ENCODE peak calls at places on chromosome 14, in nine cellular contexts. S is PC-9, P is psoas muscle, B is PC-3, V is endothelial cell of umbilical vein, W is cardiac fibroblast, M is gastrocnemius medialis, Y is esophagus squamous epithelium, X is BJ. T is an unnamed sample.
A peak's percentile ranks its signal among the peaks of the same experiment; 100 is the strongest.

GRCh38 chr14:96166475-96167223 is 38.0 kb upstream of the BDKRB2 start:
- DNase-seq in B (no peak), S (no peak), P (no peak), V (no peak), Y (no peak), W (no peak), X (no peak), M (no peak), T (no peak)

GRCh38 chr14:34081126-34081575 is 130.3 kb upstream of the EGLN3 start:
- DNase-seq in W (no peak), B (peak; percentile 21), M (no peak), V (no peak), P (no peak), Y (no peak), X (no peak), S (no peak), T (no peak)

GRCh38 chr14:68574906-68575305 is 218.0 kb downstream of the ZFP36L1 start:
- DNase-seq in S (no peak), Y (no peak), P (no peak), M (no peak), W (peak; percentile 51), V (no peak), B (peak; percentile 12), X (no peak), T (no peak)

GRCh38 chr14:67417633-67418032 is 5.7 kb upstream of the PLEK2 start:
- DNase-seq in B (no peak), S (peak; percentile 48), Y (no peak), M (no peak), V (no peak), W (peak; percentile 23), X (no peak), P (no peak), T (no peak)

GRCh38 chr14:32473476-32473875 is 144.4 kb downstream of the AKAP6 start:
- DNase-seq in X (peak; percentile 86), Y (no peak), P (peak; percentile 68), S (peak; percentile 93), V (no peak), W (peak; percentile 38), B (peak; percentile 90), M (peak; percentile 56), T (peak; percentile 75)

GRCh38 chr14:104294983-104295680 is 156.7 kb downstream of the KIF26A start:
- DNase-seq in X (no peak), P (peak; percentile 33), V (no peak), Y (no peak), B (no peak), M (no peak), W (no peak), S (no peak), T (no peak)

GRCh38 chr14:105249175-105250007 is 1.1 kb downstream of the BTBD6 start:
- DNase-seq in S (no peak), W (peak; percentile 34), Y (no peak), P (peak; percentile 69), B (peak; percentile 35), V (peak; percentile 42), M (no peak), X (no peak), T (peak; percentile 22)

GRCh38 chr14:85090681-85091080 is 439.3 kb upstream of the FLRT2 start:
- DNase-seq in W (peak; percentile 11), X (no peak), V (no peak), P (no peak), B (no peak), S (no peak), Y (no peak), M (no peak), T (no peak)

GRCh38 chr14:63853831-63854293 is 1.1 kb downstream of the SYNE2 start:
- DNase-seq in Y (no peak), X (no peak), M (peak; percentile 48), W (peak; percentile 63), P (peak; percentile 65), S (peak; percentile 75), V (peak; percentile 80), B (peak; percentile 73), T (no peak)

GRCh38 chr14:61870163-61870562 is 107.9 kb downstream of the SNAPC1 start:
- DNase-seq in M (no peak), B (no peak), S (no peak), Y (no peak), W (no peak), P (no peak), V (no peak), X (no peak), T (no peak)

GRCh38 chr14:69580009-69580577 is 5.4 kb upstream of the CCDC177 start:
- DNase-seq in B (peak; percentile 78), V (peak; percentile 36), P (no peak), S (peak; percentile 95), Y (no peak), W (peak; percentile 99), X (no peak), M (no peak), T (no peak)

DNA sequence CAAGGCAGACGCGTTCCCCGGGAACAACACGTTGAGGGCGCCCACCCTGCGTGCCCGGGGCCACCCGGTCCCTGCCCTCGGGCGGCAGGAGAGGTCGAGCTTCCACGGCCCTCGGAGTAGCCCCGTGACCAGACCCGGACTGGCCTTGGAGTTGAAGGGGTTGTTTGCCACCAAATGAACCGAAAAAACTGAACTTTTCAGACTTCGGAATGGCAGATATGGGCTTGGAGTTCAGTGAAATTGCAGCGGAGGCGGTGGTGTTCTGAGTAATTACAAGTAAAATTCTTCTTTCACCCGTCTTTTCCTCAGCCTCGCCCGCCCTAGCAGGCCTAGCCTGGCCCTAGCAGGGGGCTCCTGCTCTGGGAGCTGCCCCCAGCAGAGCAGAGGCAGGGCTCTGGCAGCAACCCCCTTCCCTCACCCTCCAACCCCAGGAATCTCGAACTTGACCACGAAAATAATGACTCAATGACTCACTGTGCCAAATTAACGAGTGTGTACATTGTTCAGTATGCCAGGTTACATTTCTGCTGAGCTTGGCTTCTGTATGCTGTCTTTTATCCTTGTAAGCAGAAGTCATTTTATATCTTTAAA is 1.1 kb downstream of the PAPLN start:
- DNase-seq in M (no peak), W (peak; percentile 75), S (peak; percentile 59), Y (no peak), P (no peak), V (peak; percentile 63), X (no peak), B (peak; percentile 90), T (peak; percentile 75)
- H3K4me3 ChIP-seq in M (peak overlapping the region; percentile 52), W (peak overlapping the region; percentile 56), S (no peak overlapping the region), Y (peak overlapping the region; percentile 50), P (peak overlapping the region; percentile 63), V (peak overlapping the region; percentile 44), X (peak overlapping the region; percentile 25), B (peak overlapping the region; percentile 62), T (peak overlapping the region; percentile 52)

DNA sequence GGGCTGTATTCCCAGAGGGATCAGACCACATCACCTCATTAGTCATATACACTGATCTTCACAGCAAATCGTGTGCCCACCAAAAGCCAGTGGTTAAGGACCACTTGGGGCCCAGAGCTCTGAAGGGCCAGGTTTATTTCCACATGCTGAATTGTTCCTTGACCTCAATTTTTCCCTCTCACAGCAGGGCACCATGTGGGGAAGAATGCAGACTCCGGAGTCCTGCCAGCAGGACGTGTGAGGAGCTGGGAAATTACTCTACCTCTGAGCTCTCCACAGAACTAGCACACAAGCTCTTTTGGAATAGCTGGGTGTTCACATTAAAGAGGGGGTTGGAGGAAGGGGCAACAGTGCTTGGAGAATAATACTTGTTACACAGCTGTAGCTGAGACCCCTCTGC is 57.6 kb upstream of the SEL1L start:
- DNase-seq in X (no peak), B (no peak), Y (no peak), S (no peak), V (no peak), W (no peak), P (no peak), M (no peak), T (no peak)
- TF ChIP-seq CTCF in X (no peak), B (no peak), Y (no peak), S (no peak), V (no peak), W (no peak), P (no peak), M (no peak), T (no peak)

GRCh38 chr14:97703006-97703760 is 906.0 kb downstream of the VRK1 start:
- DNase-seq in X (no peak), M (no peak), V (no peak), P (no peak), S (no peak), W (no peak), Y (no peak), B (peak; percentile 18), T (no peak)
- H3K4me3 ChIP-seq in X (no peak overlapping the region), M (no peak overlapping the region), V (no peak overlapping the region), P (no peak overlapping the region), S (no peak overlapping the region), W (no peak overlapping the region), Y (no peak overlapping the region), B (no peak overlapping the region), T (no peak overlapping the region)

GRCh38 chr14:24342889-24343288 is 3.1 kb upstream of the RIPK3 start:
- DNase-seq in Y (no peak), M (no peak), X (no peak), W (no peak), P (no peak), B (no peak), V (no peak), S (no peak), T (no peak)
- TF ChIP-seq CTCF in Y (no peak), M (no peak), X (no peak), W (no peak), P (no peak), B (no peak), V (no peak), S (no peak), T (no peak)

T was measured in retinal pigment epithelial cell.